ENCODE peak calls at places on chromosome 16, in six cellular contexts. F is A549, B is GM12878, R is sigmoid colon, J is SK-N-SH, E is esophagus muscularis mucosa. Z is an unnamed sample.

GRCh38 chr16:30541502-30542329 is 7.1 kb upstream of the ZNF747 start:
- DNase-seq in F (no peak), B (no peak), R (no peak), J (no peak), E (no peak), Z (no peak)

GRCh38 chr16:73051216-73051615 is 3.3 kb upstream of the ZFHX3 start:
- DNase-seq in F (no peak), B (no peak), R (no peak), J (no peak), E (no peak), Z (no peak)

GRCh38 chr16:28187595-28188004 is 24.2 kb downstream of the XPO6 start:
- DNase-seq in F (no peak), B (peak), R (no peak), J (no peak), E (no peak), Z (no peak)

GRCh38 chr16:52364500-52364899 is 182.4 kb downstream of the TOX3 start:
- DNase-seq in F (no peak), B (no peak), R (no peak), J (no peak), E (no peak), Z (no peak)

GRCh38 chr16:474420-475122 is 49.1 kb downstream of the RAB11FIP3 start:
- DNase-seq in F (no peak), B (no peak), R (no peak), J (no peak), E (no peak), Z (no peak)

GRCh38 chr16:11572301-11572995 is 14.3 kb downstream of the LITAF start:
- DNase-seq in F (no peak), B (no peak), R (no peak), J (no peak), E (no peak), Z (no peak)

GRCh38 chr16:27721548-27722265 is 171.8 kb downstream of the KATNIP start:
- DNase-seq in F (no peak), B (no peak), R (peak), J (peak), E (peak), Z (peak)

GRCh38 chr16:59848314-59848713 is 1114.2 kb upstream of the GOT2 start:
- DNase-seq in F (no peak), B (no peak), R (no peak), J (no peak), E (no peak), Z (no peak)

GRCh38 chr16:88713568-88714419 is 7.5 kb downstream of the CTU2 start:
- DNase-seq in F (no peak), B (no peak), R (no peak), J (no peak), E (no peak), Z (no peak)

GRCh38 chr16:54284319-54284930 is 2.2 kb downstream of the IRX3 start:
- DNase-seq in F (no peak), B (no peak), R (no peak), J (peak), E (no peak), Z (no peak)

GRCh38 chr16:51048544-51048943 is 102.5 kb downstream of the SALL1 start:
- DNase-seq in F (no peak), B (no peak), R (no peak), J (no peak), E (no peak), Z (no peak)

GRCh38 chr16:22296225-22297113 is 740 bp upstream of the POLR3E start:
- DNase-seq in F (no peak), B (peak), R (peak), J (no peak), E (no peak), Z (no peak)

GRCh38 chr16:47320546-47321315 is 140.1 kb downstream of the ITFG1 start:
- DNase-seq in F (no peak), B (no peak), R (no peak), J (peak), E (no peak), Z (no peak)

GRCh38 chr16:85366031-85366763 is 246.9 kb upstream of the GSE1 start:
- DNase-seq in F (no peak), B (no peak), R (no peak), J (peak), E (no peak), Z (no peak)

GRCh38 chr16:56606688-56607618 is 1.4 kb upstream of the MT2A start:
- DNase-seq in F (peak), B (no peak), R (peak), J (no peak), E (peak), Z (peak)
- TF ChIP-seq EP300 in F (peak), B (no peak), R (peak), J (no peak), E (peak), Z (peak)

GRCh38 chr16:25786748-25787147 is 95.0 kb downstream of the HS3ST4 start:
- DNase-seq in F (no peak), B (no peak), R (no peak), J (no peak), E (no peak), Z (no peak)
- TF ChIP-seq EP300 in F (no peak), B (no peak), R (no peak), J (no peak), E (no peak), Z (no peak)

GRCh38 chr16:82220541-82220940 is 50.5 kb upstream of the MPHOSPH6 start:
- DNase-seq in F (no peak), B (no peak), R (no peak), J (no peak), E (no peak), Z (no peak)

GRCh38 chr16:82231021-82231787 is 61.2 kb upstream of the MPHOSPH6 start:
- DNase-seq in F (no peak), B (no peak), R (no peak), J (no peak), E (no peak), Z (no peak)

GRCh38 chr16:82229800-82230619 is 60.0 kb upstream of the MPHOSPH6 start:
- DNase-seq in F (peak), B (peak), R (peak), J (peak), E (no peak), Z (no peak)

DNA sequence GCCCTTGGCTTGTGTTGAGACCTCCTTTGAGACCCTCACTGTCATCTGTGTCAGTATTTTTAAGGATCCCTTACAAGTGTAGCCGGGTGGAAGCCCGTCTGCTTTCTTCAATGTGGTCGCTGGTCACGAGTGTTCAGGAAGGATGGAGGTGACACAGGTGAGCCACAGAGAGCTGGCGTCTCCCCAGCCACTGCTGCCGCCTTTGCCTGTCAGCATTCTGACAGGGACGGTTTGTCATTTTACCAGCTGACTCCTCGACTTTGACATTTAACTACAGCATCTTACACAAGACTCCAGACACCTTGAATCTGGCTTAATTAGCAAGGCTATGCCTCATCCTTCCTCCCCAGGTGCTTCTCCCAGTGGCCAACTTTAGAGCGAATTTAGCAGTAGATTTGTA is 56.3 kb upstream of the MPHOSPH6 start:
- DNase-seq in F (no peak), B (no peak), R (no peak), J (no peak), E (no peak), Z (no peak)
- TF ChIP-seq EP300 in F (no peak), B (no peak), R (no peak), J (no peak), E (no peak), Z (no peak)

GRCh38 chr16:81581107-81581506 is 136.5 kb downstream of the CMIP start:
- DNase-seq in F (no peak), B (no peak), R (no peak), J (no peak), E (no peak), Z (no peak)
- TF ChIP-seq EP300 in F (no peak), B (no peak), R (no peak), J (no peak), E (no peak), Z (no peak)

GRCh38 chr16:26550111-26550610 is 516.6 kb upstream of the C16orf82 start:
- DNase-seq in F (no peak), B (no peak), R (no peak), J (no peak), E (no peak), Z (no peak)
- TF ChIP-seq EP300 in F (no peak), B (no peak), R (no peak), J (no peak), E (no peak), Z (no peak)

GRCh38 chr16:14476183-14476582 is 153.9 kb downstream of the PARN start:
- DNase-seq in F (no peak), B (no peak), R (no peak), J (no peak), E (no peak), Z (no peak)

GRCh38 chr16:14470788-14471187 is 159.3 kb downstream of the PARN start:
- DNase-seq in F (no peak), B (no peak), R (no peak), J (no peak), E (no peak), Z (no peak)

GRCh38 chr16:14472357-14472756 is 157.7 kb downstream of the PARN start:
- DNase-seq in F (no peak), B (no peak), R (no peak), J (no peak), E (no peak), Z (no peak)

GRCh38 chr16:14473488-14473887 is 156.6 kb downstream of the PARN start:
- DNase-seq in F (no peak), B (no peak), R (no peak), J (no peak), E (no peak), Z (no peak)

GRCh38 chr16:14475370-14476139 is 154.5 kb downstream of the PARN start:
- DNase-seq in F (peak), B (no peak), R (no peak), J (no peak), E (no peak), Z (no peak)
- TF ChIP-seq EP300 in F (no peak), B (no peak), R (no peak), J (no peak), E (no peak), Z (no peak)

GRCh38 chr16:20598832-20599469 is 22.8 kb upstream of the ACSM2B start:
- DNase-seq in F (no peak), B (no peak), R (no peak), J (no peak), E (no peak), Z (no peak)
- TF ChIP-seq EP300 in F (no peak), B (no peak), R (no peak), J (no peak), E (no peak), Z (no peak)

GRCh38 chr16:56192644-56192960 is 1.3 kb downstream of the GNAO1 start:
- DNase-seq in F (no peak), B (no peak), R (no peak), J (no peak), E (no peak), Z (no peak)

GRCh38 chr16:56191807-56192643 is 736 bp downstream of the GNAO1 start:
- DNase-seq in F (no peak), B (no peak), R (no peak), J (peak), E (no peak), Z (peak)

GRCh38 chr16:56192971-56193936 is 2.0 kb downstream of the GNAO1 start:
- DNase-seq in F (no peak), B (no peak), R (no peak), J (peak), E (no peak), Z (no peak)

GRCh38 chr16:56189990-56190902 is 1.0 kb upstream of the GNAO1 start:
- DNase-seq in F (no peak), B (no peak), R (no peak), J (peak), E (no peak), Z (no peak)

DNA sequence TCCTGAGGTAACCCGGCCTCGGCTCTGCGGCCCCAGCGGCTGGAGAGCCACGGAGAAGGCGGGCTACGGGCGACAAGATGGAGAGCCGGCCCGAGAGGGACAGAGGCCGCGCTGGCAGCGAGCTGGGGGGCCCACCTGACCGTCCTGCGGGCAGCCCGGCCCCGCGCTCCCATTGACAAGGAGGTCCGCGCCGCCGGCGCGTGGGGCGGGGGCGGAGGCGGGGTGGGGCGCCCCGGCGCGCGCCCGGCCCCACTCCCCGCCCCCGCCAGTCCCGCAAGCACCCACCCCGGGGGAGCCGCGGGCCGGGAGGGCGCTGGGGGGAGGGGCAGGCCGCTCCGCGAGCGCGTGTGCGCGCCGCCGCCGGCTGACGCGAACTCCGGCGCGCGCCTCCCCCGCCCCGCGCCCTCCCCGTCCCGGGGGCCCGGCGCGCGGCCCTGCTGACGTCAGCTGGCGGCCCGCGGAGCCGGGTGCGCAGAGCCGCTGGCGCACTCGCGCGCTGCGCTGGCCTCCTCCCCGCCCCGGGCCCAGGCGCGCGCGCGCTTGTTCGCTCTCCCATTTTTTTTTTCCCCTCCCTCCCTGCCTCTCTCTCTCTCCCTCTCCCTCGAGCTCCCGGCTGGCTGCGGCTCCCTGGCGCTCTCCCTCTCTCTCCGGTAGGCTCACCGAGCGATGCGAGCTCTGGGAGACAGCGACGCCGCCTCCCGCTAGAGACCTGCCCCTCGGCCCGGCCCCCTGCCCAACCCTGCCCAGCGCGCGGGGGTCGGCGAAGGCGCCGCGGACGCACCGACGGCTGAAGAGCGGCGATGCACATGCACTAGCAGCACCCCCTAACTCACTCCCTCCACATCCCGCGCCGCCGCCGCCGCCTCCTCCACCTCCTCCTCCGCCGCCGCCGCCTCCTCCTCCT is at the start of gene GNAO1:
- DNase-seq in F (peak), B (no peak), R (peak), J (peak), E (no peak), Z (peak)
- TF ChIP-seq EP300 in F (no peak), B (no peak), R (no peak), J (no peak), E (no peak), Z (no peak)

DNA sequence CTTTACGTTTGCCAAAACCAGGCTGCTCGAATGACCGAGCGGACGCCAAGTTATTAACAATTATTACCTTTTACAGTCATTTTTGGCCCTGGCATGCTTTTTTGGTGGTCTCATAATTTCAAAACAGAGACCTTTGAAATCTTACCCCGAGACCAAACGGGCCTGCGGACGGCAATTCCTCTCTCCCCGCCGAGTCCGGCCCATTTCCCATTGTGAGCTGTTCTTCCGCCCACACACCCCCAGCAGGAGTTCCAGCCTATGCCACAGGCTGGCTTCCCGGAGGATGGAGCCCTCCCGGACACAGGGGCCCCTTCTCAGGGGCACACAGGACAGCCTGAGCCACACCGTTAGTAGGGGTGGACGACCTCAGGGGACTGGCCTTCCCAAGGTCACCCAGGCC is 130.8 kb downstream of the C16orf95 start:
- DNase-seq in F (no peak), B (no peak), R (no peak), J (no peak), E (no peak), Z (no peak)
- TF ChIP-seq EP300 in F (no peak), B (no peak), R (no peak), J (no peak), E (no peak), Z (no peak)

Z was measured in ovary.